ENCODE peak calls at places on chromosomes 1 and 21, in seven cellular contexts. W, R, G, T, M, P and F are unnamed samples.

GRCh38 chr21:46060596-46061061 is 37.3 kb upstream of the COL6A2 start:
- DNase-seq in P (no peak), W (peak; percentile 82), T (no peak), G (no peak), M (no peak), R (no peak), F (no peak)

GRCh38 chr1:179883739-179884138 is 1.7 kb downstream of the TOR1AIP1 start:
- DNase-seq in G (no peak), T (peak; percentile 13), M (no peak), R (peak; percentile 67), W (no peak), P (no peak), F (peak; percentile 23)

GRCh38 chr1:231611851-231612250 is 14.7 kb upstream of the DISC1 start:
- DNase-seq in M (no peak), T (no peak), R (no peak), W (no peak), P (no peak), G (no peak), F (no peak)

GRCh38 chr1:17893891-17894631 is 138.9 kb downstream of the ACTL8 start:
- DNase-seq in M (no peak), R (no peak), G (no peak), T (no peak), W (no peak), P (no peak), F (no peak)

GRCh38 chr1:110490791-110491451 is 28.1 kb downstream of the KCNA10 start:
- DNase-seq in T (no peak), R (no peak), G (no peak), W (no peak), P (no peak), M (no peak), F (no peak)

GRCh38 chr1:7705908-7706216 is 65.2 kb upstream of the VAMP3 start:
- DNase-seq in R (no peak), M (no peak), G (no peak), W (no peak), T (no peak), P (no peak), F (no peak)

GRCh38 chr1:67700692-67701410 is 15.8 kb downstream of the GADD45A start:
- DNase-seq in M (peak; percentile 26), R (no peak), P (no peak), T (no peak), W (no peak), G (peak; percentile 54), F (no peak)

GRCh38 chr1:21046132-21046531 is 130.6 kb downstream of the EIF4G3 start:
- DNase-seq in M (no peak), T (no peak), W (no peak), P (no peak), R (no peak), G (no peak), F (no peak)

GRCh38 chr1:910311-910880 is 13.3 kb upstream of the SAMD11 start:
- DNase-seq in T (no peak), M (no peak), G (peak; percentile 41), P (peak; percentile 48), W (peak; percentile 12), R (no peak), F (no peak)

GRCh38 chr1:202959276-202959620 is 1.1 kb upstream of the ADIPOR1 start:
- DNase-seq in W (no peak), G (no peak), M (no peak), P (no peak), R (no peak), T (no peak), F (no peak)

GRCh38 chr1:208207388-208208131 is 36.6 kb downstream of the PLXNA2 start:
- DNase-seq in T (no peak), R (no peak), G (no peak), P (no peak), M (no peak), W (peak; percentile 39), F (no peak)

GRCh38 chr1:4060850-4061249 is 160.8 kb upstream of the C1orf174 start:
- DNase-seq in G (no peak), W (no peak), P (no peak), T (no peak), R (no peak), M (no peak), F (no peak)

GRCh38 chr1:50332941-50333594 is 90.2 kb downstream of the DMRTA2 start:
- DNase-seq in P (no peak), R (peak; percentile 4), W (peak; percentile 62), T (no peak), M (peak; percentile 77), G (peak; percentile 90), F (peak; percentile 50)

GRCh38 chr1:48123647-48124046 is 98.9 kb upstream of the SLC5A9 start:
- DNase-seq in R (no peak), W (no peak), G (no peak), M (no peak), P (no peak), T (no peak), F (no peak)

GRCh38 chr1:204093421-204093717 is 20.5 kb downstream of the SOX13 start:
- DNase-seq in T (no peak), M (no peak), G (peak; percentile 66), R (no peak), W (no peak), P (no peak), F (no peak)

GRCh38 chr1:203373002-203373401 is 22.1 kb upstream of the FMOD start:
- DNase-seq in T (no peak), W (no peak), R (no peak), M (no peak), P (no peak), G (no peak), F (no peak)

GRCh38 chr1:234631721-234632125 is 21.7 kb upstream of the IRF2BP2 start:
- DNase-seq in P (no peak), G (no peak), R (no peak), M (no peak), W (no peak), T (no peak), F (no peak)

GRCh38 chr1:210298936-210299335 is 29.8 kb upstream of the HHAT start:
- DNase-seq in P (no peak), R (no peak), G (no peak), M (no peak), W (no peak), T (no peak), F (no peak)

GRCh38 chr1:145892486-145893087 is 6.9 kb upstream of the ANKRD35 start:
- DNase-seq in T (no peak), M (no peak), P (no peak), R (no peak), W (no peak), G (no peak), F (no peak)

GRCh38 chr1:178232949-178233348 is 139.0 kb downstream of the RASAL2 start:
- DNase-seq in R (no peak), G (no peak), W (no peak), P (no peak), M (no peak), T (no peak), F (no peak)

GRCh38 chr1:178230881-178231409 is 137.0 kb downstream of the RASAL2 start:
- DNase-seq in T (no peak), G (no peak), P (no peak), W (no peak), M (no peak), R (no peak), F (no peak)

GRCh38 chr1:178232108-178232507 is 138.2 kb downstream of the RASAL2 start:
- DNase-seq in P (no peak), W (no peak), R (no peak), T (no peak), M (no peak), G (no peak), F (no peak)
- H3K4me1 ChIP-seq in P (no peaks in the 10 kb centered on the region), W (no peaks in the 10 kb centered on the region), R (no peaks in the 10 kb centered on the region), T (no peaks in the 10 kb centered on the region), M (no peaks in the 10 kb centered on the region), G (no peaks in the 10 kb centered on the region), F (no peaks in the 10 kb centered on the region)

DNA sequence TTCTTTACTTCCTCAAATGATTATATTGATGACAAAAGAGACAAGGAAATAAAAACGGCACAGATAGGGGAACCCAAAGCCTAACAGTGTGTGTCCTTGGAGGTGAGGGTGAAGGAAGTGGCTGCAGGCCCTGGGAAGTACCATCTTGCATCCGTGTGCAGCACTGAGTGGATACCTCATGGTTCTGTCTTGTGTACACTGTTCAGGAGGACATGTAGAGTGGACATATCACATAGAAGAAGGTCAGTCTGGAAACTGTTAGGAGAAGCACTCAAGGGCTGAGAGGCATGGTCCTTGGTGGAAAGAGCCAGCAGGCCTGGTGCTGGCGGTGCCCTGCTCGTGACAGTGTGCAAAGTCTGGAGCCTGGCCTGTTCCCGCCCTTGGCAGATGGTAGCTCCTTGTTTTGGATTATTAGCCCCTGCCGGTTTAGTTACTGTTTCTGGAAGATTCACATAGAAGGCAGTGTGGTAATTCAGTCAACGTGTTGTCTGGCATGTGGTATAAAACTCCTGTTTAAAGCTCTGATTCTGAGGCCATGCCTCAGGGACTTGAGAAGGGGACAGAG is 6.7 kb downstream of the PKNOX1 start:
- DNase-seq in T (no peak), R (no peak), G (no peak), W (no peak), P (no peak), M (no peak), F (no peak)
- H3K4me1 ChIP-seq in T (peaks cover 9% of the 10 kb centered on the region), R (peaks cover 6% of the 10 kb centered on the region), G (peaks cover 6% of the 10 kb centered on the region), W (peaks cover 26% of the 10 kb centered on the region), P (peaks cover 3% of the 10 kb centered on the region), M (no peaks in the 10 kb centered on the region), F (peaks cover 11% of the 10 kb centered on the region)

DNA sequence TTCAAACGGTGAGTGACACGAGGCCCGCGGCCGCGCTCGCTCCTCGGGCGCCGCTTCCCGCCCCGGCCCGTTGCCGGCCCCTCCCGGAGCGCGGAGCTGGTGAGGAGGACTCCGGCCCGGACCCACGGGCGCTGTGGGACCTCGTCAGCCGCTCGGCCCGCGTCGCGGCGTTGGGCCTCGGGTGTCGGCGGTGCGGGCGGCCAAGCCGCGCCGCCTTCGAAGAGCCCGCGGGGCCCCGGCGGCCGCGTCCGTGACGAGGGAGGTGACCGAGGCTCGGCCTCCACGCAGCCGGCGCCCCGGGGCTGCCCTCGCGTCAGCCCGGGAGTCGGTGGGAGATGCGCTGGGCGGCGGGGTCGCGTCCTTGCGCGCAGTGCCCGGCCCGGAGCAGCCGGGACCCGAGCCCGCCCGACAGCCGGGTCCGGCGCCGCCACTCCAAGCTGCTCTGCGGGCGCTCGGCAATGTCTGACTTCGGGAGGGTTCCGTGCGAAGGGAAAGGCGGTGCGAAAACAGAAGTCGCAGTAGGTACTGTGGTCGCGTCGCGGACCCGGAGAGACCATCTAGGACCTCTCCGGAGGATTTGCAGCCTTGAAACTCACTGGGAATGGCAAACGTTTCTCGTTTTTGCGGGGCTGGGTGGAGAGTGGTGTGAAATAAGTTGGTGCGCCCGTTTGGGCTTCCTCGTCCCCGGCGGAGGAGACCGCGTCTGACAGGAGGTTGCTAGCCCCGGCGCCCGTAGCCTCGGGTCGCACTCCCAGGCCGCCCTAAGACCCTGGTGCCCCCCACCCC is 829 bp downstream of the SPEN start:
- DNase-seq in P (no peak), W (peak; percentile 51), R (peak; percentile 58), G (peak; percentile 42), T (no peak), M (no peak), F (peak; percentile 51)
- H3K4me1 ChIP-seq in P (peaks cover 7% of the 10 kb centered on the region), W (peaks cover 46% of the 10 kb centered on the region), R (peaks cover 69% of the 10 kb centered on the region), G (peaks cover 29% of the 10 kb centered on the region), T (peaks cover 24% of the 10 kb centered on the region), M (peaks cover 5% of the 10 kb centered on the region), F (peaks cover 55% of the 10 kb centered on the region)

DNA sequence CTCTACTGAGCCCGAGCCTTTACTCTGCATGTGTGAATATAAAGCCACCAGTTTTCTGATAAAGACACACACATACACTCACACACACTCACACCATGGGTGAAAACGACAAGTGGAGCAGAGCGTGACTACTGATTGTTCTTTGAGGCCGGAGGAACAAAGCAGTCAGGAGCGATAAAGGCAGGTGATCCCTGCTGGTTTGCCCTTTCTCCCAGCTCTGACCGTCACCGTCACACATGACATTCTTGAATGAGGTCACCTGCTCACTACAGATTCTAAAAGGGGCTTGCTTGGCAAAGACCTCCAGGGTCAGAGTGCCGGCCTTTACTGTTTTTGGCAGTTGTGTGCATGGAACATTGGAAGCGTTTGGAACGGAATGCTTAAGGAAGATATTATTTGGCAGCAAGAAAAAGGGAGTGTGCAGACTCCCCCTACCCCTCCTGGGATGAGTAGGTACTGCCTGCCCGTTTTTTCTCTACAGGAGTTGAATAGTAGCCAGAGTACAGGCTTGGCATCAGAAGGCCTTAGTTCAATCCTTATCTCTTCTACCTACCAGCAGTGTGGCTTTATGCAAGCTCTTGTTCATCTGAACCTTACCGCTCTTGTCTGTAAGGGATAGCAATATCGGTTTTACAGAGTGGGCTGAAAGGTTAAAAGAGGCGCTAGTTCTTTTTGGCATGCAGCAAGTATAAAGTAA is 79.7 kb downstream of the PBX1 start:
- DNase-seq in P (no peak), W (no peak), R (no peak), T (no peak), G (no peak), M (no peak), F (no peak)
- H3K4me1 ChIP-seq in P (no peaks in the 10 kb centered on the region), W (peaks cover 87% of the 10 kb centered on the region), R (no peaks in the 10 kb centered on the region), T (no peaks in the 10 kb centered on the region), G (peaks cover 28% of the 10 kb centered on the region), M (peaks cover 36% of the 10 kb centered on the region), F (no peaks in the 10 kb centered on the region)